ENCODE peak calls at places on chromosomes 2 and 18, in eight cellular contexts. A, X, Q, E, N, J, C and O are unnamed samples.

GRCh38 chr2:217743407-217743806 is 259.4 kb downstream of the TNS1 start:
- DNase-seq in A (no peak), X (no peak), Q (no peak), E (no peak), N (no peak), J (no peak), C (no peak), O (no peak)

GRCh38 chr2:176814740-176815367 is 397.7 kb upstream of the HNRNPA3 start:
- DNase-seq in A (peak; percentile 25), X (no peak), Q (peak; percentile 38), E (peak; percentile 42), N (no peak), J (no peak), C (no peak), O (no peak)

GRCh38 chr18:40056085-40056484 is 1898.9 kb upstream of the PIK3C3 start:
- DNase-seq in A (no peak), X (no peak), Q (no peak), E (no peak), N (no peak), J (no peak), C (no peak), O (no peak)

GRCh38 chr2:145939949-145940348 is 1420.0 kb upstream of the ZEB2 start:
- DNase-seq in A (peak; percentile 5), X (no peak), Q (no peak), E (no peak), N (no peak), J (no peak), C (no peak), O (no peak)

GRCh38 chr2:233439191-233439590 is 84.9 kb downstream of the DGKD start:
- DNase-seq in A (no peak), X (no peak), Q (no peak), E (no peak), N (no peak), J (no peak), C (no peak), O (no peak)

GRCh38 chr2:38146917-38147307 is 71.0 kb upstream of the CYP1B1 start:
- DNase-seq in A (peak; percentile 98), X (peak; percentile 48), Q (peak; percentile 98), E (no peak), N (peak; percentile 90), J (no peak), C (no peak), O (peak; percentile 96)

GRCh38 chr2:150485114-150485870 is 2.2 kb downstream of the RND3 start:
- DNase-seq in A (peak; percentile 75), X (peak; percentile 88), Q (no peak), E (peak; percentile 56), N (no peak), J (no peak), C (no peak), O (no peak)

GRCh38 chr2:120552800-120553471 is 182.7 kb upstream of the GLI2 start:
- DNase-seq in A (peak; percentile 87), X (peak; percentile 91), Q (no peak), E (peak; percentile 82), N (no peak), J (no peak), C (no peak), O (no peak)

GRCh38 chr2:103859238-103859637 is 994.7 kb upstream of the POU3F3 start:
- DNase-seq in A (no peak), X (no peak), Q (no peak), E (no peak), N (no peak), J (no peak), C (no peak), O (no peak)

GRCh38 chr2:36967236-36967876 is 1.0 kb upstream of the STRN start:
- DNase-seq in A (peak; percentile 27), X (peak; percentile 43), Q (no peak), E (no peak), N (no peak), J (no peak), C (no peak), O (no peak)

GRCh38 chr2:78646965-78647364 is 378.5 kb upstream of the REG3G start:
- DNase-seq in A (no peak), X (no peak), Q (no peak), E (no peak), N (no peak), J (no peak), C (no peak), O (no peak)

GRCh38 chr2:119827866-119828507 is 68.3 kb downstream of the PTPN4 start:
- DNase-seq in A (peak; percentile 65), X (no peak), Q (no peak), E (no peak), N (no peak), J (no peak), C (no peak), O (no peak)

GRCh38 chr2:209808521-209808920 is 36.9 kb downstream of the UNC80 start:
- DNase-seq in A (no peak), X (no peak), Q (no peak), E (no peak), N (no peak), J (no peak), C (no peak), O (no peak)

GRCh38 chr2:71893646-71894045 is 254.0 kb downstream of the CYP26B1 start:
- DNase-seq in A (no peak), X (no peak), Q (no peak), E (no peak), N (no peak), J (no peak), C (no peak), O (no peak)